ENCODE peak calls at places on chromosomes 4 and X, in six cellular contexts. P is IMR-90, Q is mesenchymal stem cell, R is H1, V is neuronal stem cell, U is trophoblast cell. G is an unnamed sample.

GRCh38 chrX:40651620-40652223 is 4.4 kb upstream of the CXorf38 start:
- DNase-seq in P (peak; percentile 65), Q (peak; percentile 58), R (peak; percentile 53), V (peak; percentile 38), U (peak; percentile 46), G (peak; percentile 41)

GRCh38 chr4:110396963-110397362 is 79.0 kb upstream of the ENPEP start:
- DNase-seq in P (no peak), Q (no peak), R (no peak), V (no peak), U (no peak), G (no peak)

GRCh38 chrX:154598656-154599055 is 13.7 kb downstream of the CTAG1A start:
- DNase-seq in P (no peak), Q (no peak), R (no peak), V (no peak), U (no peak), G (no peak)

GRCh38 chr4:38128478-38129451 is 168.6 kb downstream of the PTTG2 start:
- DNase-seq in P (peak; percentile 89), Q (no peak), R (peak; percentile 58), V (no peak), U (no peak), G (peak; percentile 76)

GRCh38 chr4:7530932-7531639 is 96.4 kb upstream of the PSAPL1 start:
- DNase-seq in P (no peak), Q (no peak), R (no peak), V (no peak), U (no peak), G (no peak)

GRCh38 chrX:31909850-31910547 is 838.2 kb upstream of the FTHL17 start:
- DNase-seq in P (no peak), Q (no peak), R (no peak), V (no peak), U (no peak), G (no peak)

GRCh38 chrX:51461053-51462050 is 35.0 kb downstream of the NUDT11 start:
- DNase-seq in P (peak; percentile 42), Q (peak; percentile 36), R (no peak), V (peak; percentile 15), U (no peak), G (peak; percentile 37)

GRCh38 chrX:15971696-15972095 is 117.1 kb upstream of the AP1S2 start:
- DNase-seq in P (no peak), Q (no peak), R (no peak), V (no peak), U (no peak), G (no peak)

GRCh38 chrX:134599173-134599914 is 58.9 kb downstream of the PLAC1 start:
- DNase-seq in P (peak; percentile 63), Q (peak; percentile 29), R (no peak), V (no peak), U (no peak), G (no peak)

DNA sequence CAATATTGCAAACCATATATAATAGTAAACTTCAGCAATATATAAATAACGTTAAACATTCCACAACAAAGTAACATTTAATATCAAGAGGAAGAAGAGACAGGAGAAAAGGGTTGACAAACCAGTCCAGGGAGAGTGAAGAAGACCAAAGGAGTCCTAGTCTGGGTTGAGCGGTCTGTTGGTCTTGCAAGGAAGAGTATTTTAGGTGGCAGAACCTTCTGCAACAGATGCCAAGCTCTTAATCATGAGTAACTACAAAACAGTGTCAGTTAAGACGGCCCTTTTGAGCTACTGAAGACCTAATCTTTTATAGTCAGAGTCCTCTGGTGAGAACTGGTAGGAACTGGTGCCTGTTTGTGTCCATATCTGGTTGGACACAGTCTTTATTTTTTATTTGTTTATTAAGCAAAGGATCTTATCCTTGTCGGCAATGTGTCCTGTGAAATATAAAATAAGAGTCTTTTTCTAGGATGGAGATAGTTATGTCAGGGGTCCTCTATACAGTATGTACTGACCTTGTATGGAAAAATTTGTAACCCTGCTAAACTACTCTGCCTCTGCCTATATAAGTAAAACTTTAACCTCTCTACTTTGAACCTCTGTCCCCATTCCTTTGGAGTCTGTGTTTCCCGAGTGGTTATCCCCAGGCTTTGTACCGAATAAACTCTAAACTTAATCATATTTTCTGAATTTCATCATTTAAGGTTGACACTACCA is 47.2 kb downstream of the FAM13A start:
- DNase-seq in P (no peak), Q (no peak), R (no peak), V (no peak), U (no peak), G (no peak)
- H3K4me3 ChIP-seq in P (no peak overlapping the region), Q (no peak overlapping the region), R (no peak overlapping the region), V (no peak overlapping the region), U (no peak overlapping the region), G (no peak overlapping the region)

GRCh38 chr4:82430193-82431025 is at the start of the genes ENOPH1 and HNRNPDL:
- DNase-seq in P (peak; percentile 94), Q (peak; percentile 96), R (peak; percentile 95), V (peak; percentile 94), U (peak; percentile 95), G (peak; percentile 99)
- H4K8ac ChIP-seq in P (peak within 1 kb of the TSS; percentile 80), Q (peak within 1 kb of the TSS; percentile 83), R (peak within 1 kb of the TSS; percentile 99), V (no peak within 1 kb of the TSS), U (peak within 1 kb of the TSS; percentile 96), G (peak within 1 kb of the TSS; percentile 97)

GRCh38 chr4:48461000-48461399 is 22.1 kb upstream of the SLC10A4 start:
- DNase-seq in P (no peak), Q (no peak), R (no peak), V (no peak), U (no peak), G (peak; percentile 70)
- H2BK5ac ChIP-seq in P (no peak overlapping the region), Q (no peak overlapping the region), R (no peak overlapping the region), V (no peak overlapping the region), U (no peak overlapping the region), G (no peak overlapping the region)

DNA sequence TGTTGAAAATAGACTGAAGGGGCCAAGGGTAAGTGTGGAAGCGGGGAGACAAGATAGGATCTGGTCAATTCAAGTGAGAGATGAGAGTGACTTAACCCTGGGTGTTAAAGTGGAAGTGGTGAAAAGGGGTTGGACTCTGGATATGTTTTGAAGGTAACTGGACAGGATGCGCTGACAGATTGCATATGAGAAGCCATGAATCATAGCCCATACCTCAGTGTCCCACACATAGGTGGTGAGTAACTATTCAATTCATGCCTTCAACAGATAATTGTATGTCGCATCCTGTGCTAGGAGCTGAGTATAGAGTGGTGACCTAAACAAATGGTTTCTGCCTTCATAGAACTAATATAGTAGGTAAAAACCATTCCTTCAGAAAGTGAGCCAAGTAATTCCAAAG is 76.7 kb downstream of the KLHL34 start:
- DNase-seq in P (no peak), Q (no peak), R (no peak), V (no peak), U (no peak), G (no peak)
- H3K4me3 ChIP-seq in P (no peak overlapping the region), Q (no peak overlapping the region), R (no peak overlapping the region), V (no peak overlapping the region), U (no peak overlapping the region), G (no peak overlapping the region)

GRCh38 chrX:84362184-84362838 is 139.9 kb downstream of the HDX start:
- DNase-seq in P (peak; percentile 19), Q (no peak), R (no peak), V (no peak), U (no peak), G (no peak)
- H4K8ac ChIP-seq in P (no peak overlapping the region), Q (no peak overlapping the region), R (no peak overlapping the region), V (no peak overlapping the region), U (no peak overlapping the region), G (no peak overlapping the region)

GRCh38 chr4:169848018-169848417 is 90.3 kb upstream of the HPF1 start:
- DNase-seq in P (no peak), Q (no peak), R (no peak), V (no peak), U (no peak), G (no peak)
- H2BK5ac ChIP-seq in P (no peak overlapping the region), Q (no peak overlapping the region), R (no peak overlapping the region), V (no peak overlapping the region), U (no peak overlapping the region), G (no peak overlapping the region)

GRCh38 chr4:70722199-70722791 is 531 bp downstream of the RUFY3 start:
- DNase-seq in P (peak; percentile 83), Q (peak; percentile 33), R (no peak), V (no peak), U (no peak), G (peak; percentile 61)
- H3K4me3 ChIP-seq in P (peak overlapping the region; percentile 46), Q (peak overlapping the region; percentile 16), R (no peak overlapping the region), V (peak overlapping the region; percentile 51), U (no peak overlapping the region), G (no peak overlapping the region)

GRCh38 chr4:15479089-15479912 is 9.6 kb downstream of the CC2D2A start:
- DNase-seq in P (peak; percentile 89), Q (peak; percentile 91), R (peak; percentile 87), V (peak; percentile 80), U (peak; percentile 58), G (peak; percentile 97)
- H4K8ac ChIP-seq in P (peak overlapping the region; percentile 84), Q (peak overlapping the region; percentile 69), R (peak overlapping the region; percentile 90), V (no peak overlapping the region), U (peak overlapping the region; percentile 75), G (no peak overlapping the region)

DNA sequence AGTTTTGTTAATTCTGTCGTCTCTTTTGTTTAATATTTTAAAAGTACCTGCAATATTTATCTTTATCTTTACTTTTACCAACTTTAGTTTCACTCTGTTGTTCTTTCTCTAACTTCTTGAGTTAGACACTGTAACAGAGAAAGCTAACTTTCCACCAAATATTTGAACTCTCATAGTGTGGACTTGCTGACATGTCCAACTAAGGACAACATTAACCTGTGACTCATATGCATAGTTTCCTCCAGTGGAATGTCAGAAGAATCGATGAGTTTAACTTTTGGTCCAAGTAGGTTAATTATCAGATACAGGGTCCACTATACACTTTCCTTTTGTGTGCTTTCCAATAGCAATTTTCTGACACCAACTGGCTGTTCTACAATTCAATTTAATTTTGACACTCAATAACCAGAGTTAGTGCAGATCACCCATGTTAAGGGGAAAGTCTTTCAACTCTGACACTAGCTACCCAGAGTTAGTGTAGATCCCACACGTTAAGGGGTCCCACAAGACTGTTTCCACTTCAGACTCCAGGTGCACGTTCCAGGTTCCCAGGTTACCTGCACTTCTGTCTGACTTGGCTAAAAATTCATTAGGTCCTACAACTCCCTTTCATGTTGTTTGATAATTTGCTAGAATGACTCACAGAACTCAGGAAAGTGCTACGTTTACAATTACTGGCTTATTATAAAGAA is 559.0 kb upstream of the AMOT start:
- DNase-seq in P (no peak), Q (peak; percentile 55), R (no peak), V (no peak), U (no peak), G (no peak)
- H2BK5ac ChIP-seq in P (no peak overlapping the region), Q (no peak overlapping the region), R (peak overlapping the region; percentile 85), V (no peak overlapping the region), U (peak overlapping the region; percentile 14), G (no peak overlapping the region)

GRCh38 chr4:610411-611261 is 14.7 kb upstream of the PDE6B start:
- DNase-seq in P (peak; percentile 49), Q (no peak), R (no peak), V (no peak), U (peak; percentile 82), G (peak; percentile 48)
- H3K4me3 ChIP-seq in P (no peak overlapping the region), Q (no peak overlapping the region), R (no peak overlapping the region), V (no peak overlapping the region), U (no peak overlapping the region), G (no peak overlapping the region)

G was measured in mesendoderm.